ENCODE peak calls at places on chromosomes 6 and 20, in six cellular contexts. One of them, this sample, is unnamed.

GRCh38 chr6:27541212-27541931 is 68.5 kb upstream of the ZNF184 start:
- DNase-seq in amniotic stem cell: no peak
- DNase-seq in astrocyte of the spinal cord: no peak
- DNase-seq in epithelial cell of esophagus: peak; percentile 48
- DNase-seq in glutamatergic neuron: no peak
- DNase-seq in IMR-90: peak; percentile 14
- DNase-seq in this sample: peak; percentile 53

GRCh38 chr6:11771473-11772048 is 7.0 kb downstream of the ADTRP start:
- DNase-seq in IMR-90: peak; percentile 62
- DNase-seq in glutamatergic neuron: no peak
- DNase-seq in epithelial cell of esophagus: peak; percentile 82
- DNase-seq in amniotic stem cell: no peak
- DNase-seq in astrocyte of the spinal cord: no peak
- DNase-seq in this sample: no peak

GRCh38 chr20:64192406-64192805 is 28.2 kb downstream of the MYT1 start:
- DNase-seq in glutamatergic neuron: no peak
- DNase-seq in astrocyte of the spinal cord: no peak
- DNase-seq in epithelial cell of esophagus: no peak
- DNase-seq in amniotic stem cell: no peak
- DNase-seq in IMR-90: no peak
- DNase-seq in this sample: no peak

GRCh38 chr20:10609276-10609675 is 64.5 kb downstream of the JAG1 start:
- DNase-seq in amniotic stem cell: no peak
- DNase-seq in epithelial cell of esophagus: no peak
- DNase-seq in IMR-90: peak; percentile 86
- DNase-seq in glutamatergic neuron: no peak
- DNase-seq in astrocyte of the spinal cord: peak; percentile 72
- DNase-seq in this sample: no peak

GRCh38 chr6:145247677-145248419 is 487.5 kb downstream of the EPM2A start:
- DNase-seq in epithelial cell of esophagus: peak; percentile 96
- DNase-seq in astrocyte of the spinal cord: peak; percentile 95
- DNase-seq in glutamatergic neuron: no peak
- DNase-seq in amniotic stem cell: no peak
- DNase-seq in IMR-90: peak; percentile 98
- DNase-seq in this sample: no peak

GRCh38 chr6:10962673-10963072 is 75.8 kb downstream of the SYCP2L start:
- DNase-seq in IMR-90: peak; percentile 95
- DNase-seq in glutamatergic neuron: no peak
- DNase-seq in epithelial cell of esophagus: peak; percentile 74
- DNase-seq in amniotic stem cell: peak; percentile 80
- DNase-seq in astrocyte of the spinal cord: peak; percentile 75
- DNase-seq in this sample: no peak

GRCh38 chr6:44029489-44030185 is 97.6 kb downstream of the MRPL14 start:
- DNase-seq in amniotic stem cell: no peak
- DNase-seq in astrocyte of the spinal cord: no peak
- DNase-seq in IMR-90: peak; percentile 77
- DNase-seq in glutamatergic neuron: no peak
- DNase-seq in epithelial cell of esophagus: no peak
- DNase-seq in this sample: no peak

GRCh38 chr6:6910734-6911295 is 196.9 kb upstream of the RREB1 start:
- DNase-seq in IMR-90: no peak
- DNase-seq in epithelial cell of esophagus: peak; percentile 41
- DNase-seq in astrocyte of the spinal cord: no peak
- DNase-seq in amniotic stem cell: no peak
- DNase-seq in glutamatergic neuron: no peak
- DNase-seq in this sample: no peak

GRCh38 chr6:105269390-105269789 is 89.6 kb upstream of the POPDC3 start:
- DNase-seq in IMR-90: no peak
- DNase-seq in epithelial cell of esophagus: no peak
- DNase-seq in amniotic stem cell: no peak
- DNase-seq in glutamatergic neuron: no peak
- DNase-seq in astrocyte of the spinal cord: no peak
- DNase-seq in this sample: no peak

GRCh38 chr6:27726620-27727023 is 185.6 kb downstream of the OR2B2 start:
- DNase-seq in amniotic stem cell: no peak
- DNase-seq in astrocyte of the spinal cord: no peak
- DNase-seq in glutamatergic neuron: no peak
- DNase-seq in IMR-90: peak; percentile 0
- DNase-seq in epithelial cell of esophagus: peak; percentile 55
- DNase-seq in this sample: peak; percentile 31

GRCh38 chr20:50348118-50348517 is 157.5 kb downstream of the CEBPB start:
- DNase-seq in glutamatergic neuron: no peak
- DNase-seq in amniotic stem cell: no peak
- DNase-seq in IMR-90: no peak
- DNase-seq in astrocyte of the spinal cord: no peak
- DNase-seq in epithelial cell of esophagus: no peak
- DNase-seq in this sample: peak; percentile 32

GRCh38 chr20:8664778-8665177 is 404.1 kb upstream of the PLCB4 start:
- DNase-seq in IMR-90: no peak
- DNase-seq in glutamatergic neuron: no peak
- DNase-seq in epithelial cell of esophagus: no peak
- DNase-seq in amniotic stem cell: no peak
- DNase-seq in astrocyte of the spinal cord: no peak
- DNase-seq in this sample: no peak

GRCh38 chr6:3195695-3196497 is 31.6 kb downstream of the TUBB2B start:
- DNase-seq in amniotic stem cell: no peak
- DNase-seq in epithelial cell of esophagus: no peak
- DNase-seq in IMR-90: no peak
- DNase-seq in astrocyte of the spinal cord: peak; percentile 50
- DNase-seq in glutamatergic neuron: peak; percentile 83
- DNase-seq in this sample: peak; percentile 29

GRCh38 chr6:27865952-27866369 is 46.2 kb downstream of the OR2B2 start:
- DNase-seq in astrocyte of the spinal cord: no peak
- DNase-seq in glutamatergic neuron: no peak
- DNase-seq in amniotic stem cell: no peak
- DNase-seq in IMR-90: no peak
- DNase-seq in epithelial cell of esophagus: peak; percentile 28
- DNase-seq in this sample: no peak

GRCh38 chr6:47135772-47136171 is 93.6 kb upstream of the ADGRF1 start:
- DNase-seq in amniotic stem cell: peak; percentile 33
- DNase-seq in epithelial cell of esophagus: peak; percentile 98
- DNase-seq in IMR-90: peak; percentile 93
- DNase-seq in glutamatergic neuron: no peak
- DNase-seq in astrocyte of the spinal cord: peak; percentile 91
- DNase-seq in this sample: peak; percentile 44

GRCh38 chr6:22072939-22073338 is 223.9 kb downstream of the PRL start:
- DNase-seq in amniotic stem cell: no peak
- DNase-seq in glutamatergic neuron: no peak
- DNase-seq in epithelial cell of esophagus: no peak
- DNase-seq in IMR-90: no peak
- DNase-seq in astrocyte of the spinal cord: no peak
- DNase-seq in this sample: no peak